ENCODE peak calls at places on chromosome 12, in five cellular contexts. P is progenitor cell of endocrine pancreas, M is stomach, E is suprapubic skin, G is lower leg skin. V is an unnamed sample.

GRCh38 chr12:122395319-122395718 is 27.1 kb downstream of the CLIP1 start:
- DNase-seq in G (no peak), P (no peak), E (no peak), M (no peak), V (no peak)

GRCh38 chr12:98578821-98579220 is 14.7 kb upstream of the SLC25A3 start:
- DNase-seq in E (no peak), P (no peak), M (no peak), G (no peak), V (no peak)

GRCh38 chr12:54017845-54018607 is 9.2 kb downstream of the HOXC8 start:
- DNase-seq in G (peak; percentile 98), M (peak; percentile 67), E (peak; percentile 94), P (no peak), V (no peak)

GRCh38 chr12:99455350-99456037 is 192.1 kb upstream of the GARIN6 start:
- DNase-seq in G (no peak), E (no peak), P (no peak), M (no peak), V (no peak)

GRCh38 chr12:42541965-42542364 is 47.6 kb downstream of the PRICKLE1 start:
- DNase-seq in E (no peak), P (no peak), G (no peak), M (no peak), V (no peak)

GRCh38 chr12:109291531-109292341 is 17.3 kb downstream of the FOXN4 start:
- DNase-seq in M (peak; percentile 34), P (peak; percentile 38), G (no peak), E (no peak), V (no peak)

GRCh38 chr12:57004651-57005050 is 1.7 kb downstream of the ZBTB39 start:
- DNase-seq in P (no peak), G (no peak), E (no peak), M (no peak), V (no peak)

GRCh38 chr12:23132357-23132756 is 507.4 kb downstream of the ETNK1 start:
- DNase-seq in G (no peak), P (no peak), E (no peak), M (no peak), V (no peak)

GRCh38 chr12:79006306-79006705 is 141.7 kb downstream of the SYT1 start:
- DNase-seq in M (no peak), P (no peak), E (no peak), G (no peak), V (no peak)

DNA sequence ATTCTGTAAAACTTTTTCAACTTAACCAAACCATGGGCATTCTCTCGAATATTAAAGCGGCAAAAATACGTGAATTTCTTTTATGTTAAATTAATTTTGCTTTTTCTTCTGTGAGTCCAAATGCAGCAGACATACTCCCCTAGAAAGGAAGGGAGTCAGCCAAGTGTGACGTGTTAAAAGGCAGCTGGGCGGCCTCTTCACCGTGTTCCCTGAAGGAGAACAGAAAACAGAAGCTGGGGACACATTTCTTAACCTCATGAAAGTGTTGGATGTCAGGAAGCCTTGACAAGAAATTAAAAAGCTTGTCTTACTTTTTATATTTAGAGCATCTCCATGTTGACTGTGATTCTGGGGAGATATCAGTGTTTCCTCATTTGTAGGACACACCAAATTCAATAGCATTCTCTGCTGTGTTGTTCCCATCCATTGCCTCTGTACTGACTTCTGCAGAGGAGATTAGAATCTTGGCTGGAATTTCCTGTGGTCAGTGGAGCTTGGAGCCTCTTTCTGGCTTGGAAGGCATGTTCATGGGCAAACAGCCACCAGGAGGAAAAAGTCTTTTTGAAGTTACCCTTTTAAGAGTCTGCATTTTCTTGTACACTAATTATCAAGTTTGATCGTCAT is 93.7 kb downstream of the RMST start:
- DNase-seq in G (no peak), M (peak; percentile 33), P (no peak), E (no peak), V (no peak)
- TF ChIP-seq CTCF in G (no peak), M (no peak), P (no peak), E (no peak), V (no peak)

GRCh38 chr12:45462506-45462905 is 246.6 kb downstream of the ANO6 start:
- DNase-seq in E (no peak), G (no peak), M (no peak), P (no peak), V (no peak)

GRCh38 chr12:45469902-45470301 is 254.0 kb downstream of the ANO6 start:
- DNase-seq in M (no peak), P (no peak), G (no peak), E (no peak), V (no peak)

GRCh38 chr12:45458854-45459807 is 243.2 kb downstream of the ANO6 start:
- DNase-seq in P (no peak), E (no peak), G (no peak), M (no peak), V (no peak)

GRCh38 chr12:45468751-45469615 is 253.1 kb downstream of the ANO6 start:
- DNase-seq in M (no peak), G (no peak), P (no peak), E (no peak), V (no peak)

GRCh38 chr12:45464699-45465098 is 248.8 kb downstream of the ANO6 start:
- DNase-seq in G (no peak), M (no peak), P (no peak), E (no peak), V (no peak)
- TF ChIP-seq CTCF in G (no peak), M (no peak), P (peak; percentile 37), E (no peak), V (no peak)

GRCh38 chr12:120775862-120776552 is 50.4 kb downstream of the ACADS start:
- DNase-seq in M (no peak), G (no peak), P (no peak), E (no peak), V (no peak)
- TF ChIP-seq CTCF in M (no peak), G (no peak), P (peak; percentile 24), E (no peak), V (no peak)

GRCh38 chr12:94180558-94181296 is 32.4 kb downstream of the PLXNC1 start:
- DNase-seq in E (no peak), G (no peak), M (no peak), P (no peak), V (no peak)

GRCh38 chr12:94179723-94180122 is 31.3 kb downstream of the PLXNC1 start:
- DNase-seq in G (no peak), M (no peak), E (no peak), P (no peak), V (no peak)

GRCh38 chr12:94178054-94178453 is 29.7 kb downstream of the PLXNC1 start:
- DNase-seq in G (no peak), P (no peak), E (no peak), M (no peak), V (no peak)

GRCh38 chr12:94175763-94176660 is 27.6 kb downstream of the PLXNC1 start:
- DNase-seq in M (no peak), P (no peak), E (no peak), G (no peak), V (no peak)

GRCh38 chr12:94178886-94179285 is 30.5 kb downstream of the PLXNC1 start:
- DNase-seq in M (no peak), P (no peak), G (no peak), E (no peak), V (no peak)
- TF ChIP-seq CTCF in M (no peak), P (no peak), G (no peak), E (no peak), V (no peak)

V was measured in omental fat pad.